ENCODE peak calls at places on chromosomes 6 and 20, in nine cellular contexts. N is sigmoid colon; W is GM23338; Y is ascending aorta; S is mesenchymal stem cell; Q is neuronal stem cell; M is CD8-positive, alpha-beta T cell; R is adrenal gland; V is tibial nerve. H is an unnamed sample.

GRCh38 chr20:37298190-37298939 is 8.9 kb downstream of the MANBAL start:
- DNase-seq in N (no peak), Y (no peak), S (peak), R (no peak), W (no peak), M (no peak), Q (no peak), V (no peak), H (no peak)

GRCh38 chr6:34207695-34208443 is 28.8 kb upstream of the HMGA1 start:
- DNase-seq in V (no peak), W (no peak), R (no peak), Q (no peak), M (no peak), N (no peak), S (no peak), Y (no peak), H (no peak)

GRCh38 chr6:140105857-140106256 is 731.4 kb upstream of the CITED2 start:
- DNase-seq in V (peak), W (peak), Y (no peak), S (peak), M (no peak), R (no peak), Q (no peak), N (no peak), H (no peak)

GRCh38 chr6:33627876-33628275 is 6.8 kb downstream of the ITPR3 start:
- DNase-seq in S (no peak), Y (no peak), M (no peak), R (no peak), W (no peak), N (no peak), V (no peak), Q (no peak), H (no peak)

GRCh38 chr6:83633149-83633548 is 75.8 kb downstream of the SNAP91 start:
- DNase-seq in Y (no peak), V (no peak), N (no peak), R (no peak), S (no peak), W (peak), M (no peak), Q (no peak), H (no peak)

GRCh38 chr6:117449549-117450439 is 24.1 kb upstream of the ROS1 start:
- DNase-seq in R (peak), Y (no peak), Q (peak), V (peak), M (peak), W (peak), N (no peak), S (peak), H (peak)

GRCh38 chr6:3409699-3410384 is 47.0 kb downstream of the SLC22A23 start:
- DNase-seq in W (peak), M (no peak), V (no peak), Q (no peak), R (no peak), N (peak), Y (no peak), S (no peak), H (no peak)

GRCh38 chr6:121305957-121306607 is 28.2 kb downstream of the TBC1D32 start:
- DNase-seq in M (no peak), N (no peak), S (peak), W (peak), Y (no peak), V (no peak), Q (peak), R (no peak), H (no peak)

GRCh38 chr6:73792738-73793137 is 96.7 kb downstream of the CD109 start:
- DNase-seq in S (no peak), Y (no peak), W (no peak), V (no peak), M (no peak), R (no peak), Q (no peak), N (no peak), H (no peak)

GRCh38 chr6:4727671-4728435 is 48.4 kb upstream of the CDYL start:
- DNase-seq in Q (no peak), N (no peak), Y (no peak), V (no peak), S (peak), M (no peak), R (no peak), W (peak), H (no peak)

GRCh38 chr20:38536310-38536709 is 44.7 kb upstream of the ADIG start:
- DNase-seq in S (no peak), N (no peak), W (no peak), Y (no peak), Q (no peak), M (no peak), V (no peak), R (no peak), H (no peak)

GRCh38 chr6:89977808-89978748 is 83.8 kb downstream of the GJA10 start:
- DNase-seq in S (peak), M (no peak), N (no peak), R (no peak), W (no peak), Y (no peak), V (no peak), Q (no peak), H (no peak)

GRCh38 chr6:63263456-63263855 is 52.2 kb downstream of the FKBP1C start:
- DNase-seq in W (peak), Q (no peak), M (no peak), R (no peak), S (no peak), Y (no peak), N (no peak), V (no peak), H (no peak)

GRCh38 chr6:160254467-160255312 is 3.9 kb downstream of the SLC22A2 start:
- DNase-seq in W (no peak), Y (no peak), Q (no peak), S (no peak), R (no peak), M (no peak), V (no peak), N (no peak), H (no peak)
- H3K27ac ChIP-seq in W (no peak), Y (no peak), Q (no peak), S (peak), R (no peak), M (no peak), V (no peak), N (no peak), H (no peak)

GRCh38 chr6:167073679-167074274 is 49.1 kb upstream of the CCR6 start:
- DNase-seq in W (no peak), Q (no peak), S (no peak), N (no peak), Y (no peak), M (no peak), R (no peak), V (no peak), H (no peak)

GRCh38 chr6:167079853-167080297 is 43.0 kb upstream of the CCR6 start:
- DNase-seq in Y (no peak), V (no peak), M (no peak), S (no peak), N (no peak), Q (no peak), R (no peak), W (no peak), H (no peak)

GRCh38 chr6:167077241-167077932 is 45.5 kb upstream of the CCR6 start:
- DNase-seq in Q (no peak), Y (no peak), N (no peak), S (no peak), R (no peak), V (no peak), W (no peak), M (no peak), H (no peak)

DNA sequence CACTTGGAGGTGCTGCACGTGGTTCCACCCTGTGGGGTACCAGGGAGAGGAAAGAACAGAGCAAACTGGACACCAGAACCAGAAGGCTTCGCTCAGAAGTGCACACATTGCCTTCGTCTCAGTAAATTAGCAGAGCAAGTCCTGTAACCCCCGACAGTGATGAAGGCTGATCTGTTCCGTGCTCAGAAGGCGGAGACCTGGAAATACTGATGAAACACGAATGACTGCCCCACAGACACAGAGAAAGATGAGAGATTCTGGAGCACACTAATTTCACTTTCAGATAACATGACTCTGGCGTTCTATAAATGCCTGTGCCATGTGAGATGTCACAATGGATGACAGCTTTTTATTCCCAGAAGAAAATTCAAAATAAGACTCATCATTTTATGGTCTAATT is 44.2 kb upstream of the CCR6 start:
- DNase-seq in M (no peak), Q (no peak), V (no peak), Y (no peak), N (no peak), R (no peak), W (no peak), S (no peak), H (no peak)
- H3K27ac ChIP-seq in M (no peak), Q (no peak), V (no peak), Y (no peak), N (no peak), R (no peak), W (no peak), S (no peak), H (no peak)

DNA sequence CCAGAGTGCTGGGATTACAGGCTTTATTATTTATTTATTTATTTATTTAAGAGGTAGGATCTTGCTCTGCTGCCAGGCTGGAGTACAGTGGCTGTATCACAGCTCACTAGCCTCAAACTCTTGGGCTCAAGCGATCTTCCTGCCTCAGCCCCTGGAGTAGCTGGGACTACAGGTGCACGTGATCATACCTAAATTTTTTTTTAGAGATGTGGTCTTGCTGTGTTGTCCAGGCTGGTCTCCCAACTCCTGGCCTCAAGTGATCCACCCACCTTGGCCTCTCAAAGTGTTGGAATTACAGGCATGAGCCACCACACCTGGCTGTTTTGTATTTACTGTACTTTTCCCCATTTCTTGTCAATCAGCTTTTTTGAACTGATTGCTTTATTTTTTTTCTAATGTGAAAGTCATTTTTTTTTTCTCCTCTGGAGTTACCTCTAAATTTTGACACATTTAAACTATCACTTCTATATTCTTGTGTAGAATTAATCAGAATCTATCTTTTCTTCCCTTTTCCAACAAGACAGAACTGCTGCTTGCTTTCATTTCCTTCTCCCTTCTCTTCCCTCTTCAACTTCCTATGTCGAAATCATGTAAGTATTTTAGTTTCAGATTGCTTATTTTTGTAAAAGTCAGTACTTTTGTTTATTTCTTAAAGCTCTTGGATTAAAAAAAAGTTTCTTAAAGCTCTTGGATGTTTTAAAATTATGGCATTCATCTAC is 12.0 kb downstream of the PANK2 start:
- DNase-seq in Y (no peak), Q (no peak), M (no peak), W (no peak), R (no peak), N (no peak), V (no peak), S (no peak), H (no peak)
- H3K27ac ChIP-seq in Y (peak), Q (no peak), M (no peak), W (no peak), R (no peak), N (peak), V (no peak), S (no peak), H (no peak)

DNA sequence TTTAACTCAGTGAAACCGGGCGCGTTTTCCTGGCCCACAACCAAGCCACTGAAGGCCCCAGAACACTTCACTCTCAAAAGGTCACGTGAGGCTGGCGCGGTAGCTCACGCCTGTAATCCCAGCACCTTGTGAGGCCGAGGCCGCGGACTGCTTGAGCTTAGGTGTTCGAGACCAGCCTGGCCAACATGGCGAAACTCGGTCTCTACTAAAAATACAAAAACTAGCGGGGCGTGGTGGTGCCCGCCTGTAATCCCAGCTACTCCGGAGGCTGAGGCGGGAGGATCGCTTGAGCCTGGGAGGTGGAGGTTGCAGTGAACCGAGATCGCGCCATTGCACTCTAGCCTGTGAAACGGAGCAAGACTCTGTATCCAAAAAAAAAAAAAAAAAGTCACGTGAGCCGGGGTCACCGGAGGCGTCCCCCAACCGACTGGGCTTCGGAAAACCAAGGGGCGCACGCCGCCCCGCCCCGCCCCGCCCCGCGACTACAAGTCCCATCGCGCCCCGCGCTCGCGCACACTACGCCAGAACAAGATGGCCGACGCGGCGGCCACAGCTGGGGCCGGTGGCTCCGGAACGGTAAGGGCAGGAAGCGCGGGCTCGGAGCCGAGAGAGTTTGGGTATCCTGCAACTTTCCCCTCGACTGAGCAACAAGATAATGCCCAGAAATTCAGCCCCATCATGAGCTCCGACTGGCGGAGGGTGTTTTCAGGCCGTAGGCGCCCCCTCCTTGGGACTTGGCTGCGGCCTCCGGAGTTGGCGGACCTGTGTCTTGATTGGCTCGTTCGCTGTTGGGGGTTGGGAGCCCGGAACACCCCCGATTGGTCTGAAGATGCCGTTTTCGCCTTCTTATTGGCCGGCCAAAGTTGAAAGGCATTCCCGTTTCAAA is at the start of gene TAF8:
- DNase-seq in W (peak), V (peak), N (peak), Y (peak), R (peak), M (peak), S (peak), Q (peak), H (peak)
- H3K27ac ChIP-seq in W (peak), V (peak), N (peak), Y (peak), R (peak), M (peak), S (peak), Q (peak), H (peak)

DNA sequence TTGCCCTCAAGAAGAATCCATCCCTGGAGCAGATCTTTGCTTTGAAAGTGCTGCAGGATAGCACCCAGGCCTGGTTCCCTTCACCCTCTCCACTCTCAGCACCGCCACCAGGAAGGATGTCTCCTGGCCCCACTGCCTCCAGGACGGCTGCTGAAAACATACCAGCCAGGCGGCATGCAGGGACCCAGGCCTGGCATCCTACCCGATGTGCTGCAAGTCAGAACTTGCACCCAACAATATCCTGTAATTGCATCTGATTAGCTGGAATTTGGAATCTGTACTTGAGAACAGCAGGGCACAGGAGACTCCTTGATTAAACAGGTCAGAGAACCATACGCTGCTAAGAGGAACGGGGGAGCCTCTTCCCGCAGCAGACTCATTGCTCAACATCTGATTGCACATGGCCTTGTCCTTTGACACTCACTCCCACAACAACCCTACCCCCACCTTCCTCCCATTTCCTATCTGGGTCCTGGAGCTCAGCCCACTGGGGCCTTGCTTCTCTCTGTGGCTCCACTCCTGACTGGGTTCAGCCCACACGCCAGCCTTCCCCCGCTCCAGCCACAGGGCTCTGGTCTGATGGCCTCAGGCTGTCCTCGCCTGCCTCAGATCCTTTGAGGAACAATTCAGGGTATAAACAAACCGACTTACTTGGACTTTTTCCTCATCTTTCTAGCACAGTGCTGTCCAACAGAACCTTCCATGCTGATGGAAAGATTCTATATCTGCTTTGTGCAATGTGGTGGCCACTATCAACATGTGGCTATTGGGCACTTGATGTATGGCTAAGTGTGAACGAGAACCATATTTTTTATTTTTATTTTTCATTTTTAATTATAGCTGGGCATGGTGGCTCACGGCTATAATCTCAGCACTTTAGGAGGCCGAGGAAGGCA is 78.0 kb downstream of the FGD2 start:
- DNase-seq in V (peak), N (peak), Y (peak), Q (no peak), M (no peak), R (peak), S (peak), W (no peak), H (no peak)
- H3K27ac ChIP-seq in V (no peak), N (no peak), Y (no peak), Q (no peak), M (no peak), R (peak), S (no peak), W (no peak), H (no peak)

DNA sequence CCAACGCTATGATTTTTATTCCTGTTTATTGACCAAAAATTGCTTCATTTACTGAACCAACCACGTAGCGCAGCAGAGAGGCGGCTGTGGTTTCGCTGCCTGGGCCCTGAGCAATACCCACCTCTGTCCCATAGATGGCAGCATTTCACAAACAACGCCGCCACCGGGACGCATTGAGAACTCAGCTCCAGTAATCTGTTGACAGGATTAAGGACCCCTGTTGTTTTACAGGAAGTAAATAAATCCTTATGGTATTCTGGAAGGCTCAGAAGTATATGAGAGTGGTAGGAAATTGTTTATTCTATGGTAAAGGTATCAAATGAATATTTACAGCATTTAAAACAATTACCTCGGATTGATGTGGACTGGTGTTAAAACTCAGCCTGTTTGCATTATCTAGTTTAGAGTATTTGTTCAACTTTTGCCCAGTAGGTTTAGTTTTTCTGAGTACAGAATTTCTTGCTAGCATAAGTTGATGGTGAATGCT is 547.9 kb upstream of the SLC35B3 start:
- DNase-seq in M (no peak), R (peak), V (peak), Q (peak), Y (no peak), S (peak), N (peak), W (peak), H (peak)
- H3K27ac ChIP-seq in M (no peak), R (no peak), V (no peak), Q (no peak), Y (no peak), S (no peak), N (no peak), W (no peak), H (no peak)